ENCODE peak calls at places on chromosomes 5 and 9, in eight cellular contexts. W is brain microvascular endothelial cell, Q is tibial artery, I is WERI-Rb-1, B is cardiac fibroblast, Y is GM20000, D is neural progenitor cell, X is bronchial epithelial cell. T is an unnamed sample.

GRCh38 chr9:120412425-120412951 is 167.5 kb downstream of the CDK5RAP2 start:
- DNase-seq in D (peak), W (peak), I (no peak), X (peak), Y (no peak), Q (no peak), B (peak), T (no peak)

GRCh38 chr5:169071-169727 is 22.1 kb upstream of the LRRC14B start:
- DNase-seq in B (peak), Q (peak), Y (no peak), D (no peak), X (no peak), I (peak), W (peak), T (no peak)

GRCh38 chr9:33765411-33765810 is 29.9 kb upstream of the PRSS3 start:
- DNase-seq in W (peak), X (peak), B (peak), I (no peak), Q (no peak), D (no peak), Y (no peak), T (no peak)

GRCh38 chr5:60712950-60713349 is 13.0 kb upstream of the DEPDC1B start:
- DNase-seq in X (no peak), I (no peak), W (no peak), Q (no peak), D (no peak), Y (no peak), B (no peak), T (no peak)

GRCh38 chr9:126857261-126857960 is 3.0 kb upstream of the ZBTB34 start:
- DNase-seq in Q (no peak), X (no peak), D (no peak), W (no peak), I (no peak), B (no peak), Y (no peak), T (no peak)

GRCh38 chr9:5482194-5482593 is 28.1 kb upstream of the PDCD1LG2 start:
- DNase-seq in I (no peak), W (no peak), B (no peak), D (no peak), Y (no peak), X (no peak), Q (no peak), T (no peak)

GRCh38 chr9:32558408-32558914 is 6.1 kb upstream of the TOPORS start:
- DNase-seq in W (no peak), D (no peak), Y (no peak), X (no peak), I (no peak), B (no peak), Q (no peak), T (no peak)

GRCh38 chr5:108148715-108149139 is 233.2 kb downstream of the FBXL17 start:
- DNase-seq in X (peak), Q (no peak), I (no peak), B (peak), W (peak), D (peak), Y (peak), T (no peak)

GRCh38 chr9:90102292-90102901 is 497.6 kb downstream of the GADD45G start:
- DNase-seq in D (peak), W (peak), B (peak), X (peak), I (peak), Q (peak), Y (peak), T (peak)

GRCh38 chr5:109876030-109876726 is 186.5 kb downstream of the MAN2A1 start:
- DNase-seq in I (no peak), Q (no peak), Y (no peak), W (no peak), D (no peak), X (no peak), B (no peak), T (no peak)

GRCh38 chr5:142831019-142831403 is 60.8 kb downstream of the ARHGAP26 start:
- DNase-seq in B (no peak), Y (no peak), X (no peak), D (no peak), W (no peak), Q (no peak), I (no peak), T (no peak)

GRCh38 chr5:75524071-75524470 is 12.4 kb downstream of the POLK start:
- DNase-seq in B (no peak), I (no peak), D (no peak), Q (no peak), Y (peak), X (peak), W (no peak), T (peak)

GRCh38 chr9:113343732-113344231 is 3.7 kb upstream of the WDR31 start:
- DNase-seq in Y (no peak), X (no peak), Q (peak), D (no peak), I (peak), B (peak), W (peak), T (peak)

GRCh38 chr9:114302727-114303126 is 20.2 kb upstream of the ORM1 start:
- DNase-seq in W (no peak), B (no peak), X (no peak), Y (no peak), D (no peak), Q (no peak), I (no peak), T (no peak)

GRCh38 chr9:86488794-86489193 is 134.6 kb upstream of the TUT7 start:
- DNase-seq in Q (no peak), Y (no peak), W (no peak), D (peak), I (no peak), B (no peak), X (no peak), T (no peak)

GRCh38 chr5:53877243-53877642 is 316.8 kb downstream of the NDUFS4 start:
- DNase-seq in I (no peak), B (peak), W (peak), Y (no peak), D (no peak), X (peak), Q (no peak), T (no peak)

GRCh38 chr5:101878190-101878589 is 417.9 kb downstream of the SLCO4C1 start:
- DNase-seq in X (no peak), Y (no peak), Q (no peak), D (no peak), I (no peak), W (no peak), B (no peak), T (no peak)

GRCh38 chr5:37767961-37768360 is 71.9 kb downstream of the GDNF start:
- DNase-seq in I (no peak), W (no peak), D (no peak), Q (no peak), Y (no peak), X (no peak), B (no peak), T (no peak)

GRCh38 chr9:106798021-106798799 is 64.8 kb upstream of the ZNF462 start:
- DNase-seq in Q (no peak), X (no peak), W (no peak), I (no peak), B (no peak), Y (no peak), D (peak), T (no peak)

GRCh38 chr9:36898621-36899020 is 135.4 kb downstream of the PAX5 start:
- DNase-seq in Y (no peak), X (no peak), Q (no peak), B (no peak), I (no peak), W (no peak), D (no peak), T (no peak)

GRCh38 chr9:110214090-110214489 is 6.1 kb upstream of the C9orf152 start:
- DNase-seq in X (peak), W (no peak), Y (no peak), Q (no peak), D (no peak), B (no peak), I (no peak), T (no peak)
- TF ChIP-seq CTCF in X (no peak), W (no peak), Y (no peak), Q (no peak), D (no peak), B (no peak), I (no peak), T (no peak)

GRCh38 chr5:85716344-85717202 is 901.2 kb upstream of the COX7C start:
- DNase-seq in X (no peak), Q (no peak), B (no peak), Y (no peak), D (no peak), W (no peak), I (no peak), T (no peak)

GRCh38 chr5:85717203-85717563 is 900.6 kb upstream of the COX7C start:
- DNase-seq in D (no peak), I (no peak), Q (no peak), X (no peak), W (no peak), Y (no peak), B (no peak), T (no peak)
- TF ChIP-seq CTCF in D (no peak), I (no peak), Q (no peak), X (no peak), W (no peak), Y (no peak), B (no peak), T (no peak)

DNA sequence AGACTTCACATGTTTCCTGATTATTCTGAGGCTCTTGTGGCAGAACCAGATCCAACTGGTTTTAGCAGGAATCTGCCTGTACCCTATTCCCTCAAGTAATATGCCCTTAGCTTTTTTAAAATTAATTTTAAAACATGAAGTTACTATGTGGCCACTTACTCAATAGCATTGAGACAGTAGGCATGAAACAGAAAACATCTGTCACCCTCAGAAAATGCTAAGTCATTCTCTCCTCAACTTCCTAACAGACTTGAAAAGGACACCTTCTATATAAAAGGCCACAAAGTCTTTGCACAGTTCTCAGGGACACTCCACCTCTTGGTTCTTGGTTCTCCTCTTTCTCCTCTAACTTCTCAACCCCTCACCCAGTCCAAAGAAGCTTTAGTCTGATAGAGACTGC is 277.8 kb downstream of the RAB3C start:
- DNase-seq in B (peak), X (no peak), Y (no peak), I (no peak), W (no peak), Q (no peak), D (no peak), T (no peak)
- TF ChIP-seq CTCF in B (no peak), X (no peak), Y (no peak), I (no peak), W (no peak), Q (no peak), D (no peak), T (no peak)

GRCh38 chr9:111613436-111614040 is 14.1 kb upstream of the PTGR1 start:
- DNase-seq in Q (no peak), B (no peak), W (no peak), D (no peak), X (no peak), I (no peak), Y (no peak), T (no peak)
- TF ChIP-seq CTCF in Q (no peak), B (no peak), W (no peak), D (no peak), X (no peak), I (no peak), Y (no peak), T (no peak)

T was measured in activated CD8-positive, alpha-beta T cell treated with anti-CD3 and anti-CD28 coated beads for 36 hours.